ENCODE peak calls at places on chromosome 3, in four cellular contexts. Q is nephron progenitor cell, W is fibroblast of lung, I is astrocyte of the cerebellum. X is an unnamed sample.

GRCh38 chr3:188707396-188708288 is 464.1 kb upstream of the TPRG1 start:
- DNase-seq in I (no peak), W (peak; percentile 41), Q (no peak), X (no peak)

GRCh38 chr3:14600856-14601610 is 50.5 kb upstream of the CCDC174 start:
- DNase-seq in W (no peak), Q (no peak), I (no peak), X (no peak)

GRCh38 chr3:52452570-52453221 is 1.1 kb downstream of the TNNC1 start:
- DNase-seq in W (no peak), Q (no peak), I (no peak), X (no peak)

GRCh38 chr3:138944842-138945645 is 1.9 kb downstream of the FOXL2 start:
- DNase-seq in I (no peak), Q (peak; percentile 64), W (peak; percentile 8), X (no peak)

GRCh38 chr3:18103591-18103990 is 321.5 kb downstream of the SATB1 start:
- DNase-seq in Q (no peak), W (no peak), I (no peak), X (no peak)

GRCh38 chr3:177973241-177973840 is 562.9 kb upstream of the KCNMB2 start:
- DNase-seq in I (no peak), W (peak; percentile 70), Q (no peak), X (no peak)

GRCh38 chr3:159238646-159239045 is 436.8 kb downstream of the MFSD1 start:
- DNase-seq in W (peak; percentile 32), I (no peak), Q (no peak), X (no peak)

GRCh38 chr3:105809204-105809893 is 59.5 kb downstream of the CBLB start:
- DNase-seq in Q (no peak), W (no peak), I (no peak), X (no peak)

GRCh38 chr3:194218646-194219453 is 82.9 kb downstream of the HES1 start:
- DNase-seq in Q (no peak), I (no peak), W (no peak), X (no peak)

GRCh38 chr3:182149594-182149993 is 437.9 kb downstream of the SOX2 start:
- DNase-seq in Q (no peak), I (no peak), W (peak; percentile 3), X (no peak)

GRCh38 chr3:43638594-43639447 is 17.0 kb upstream of the ANO10 start:
- DNase-seq in W (peak; percentile 62), Q (no peak), I (no peak), X (no peak)

GRCh38 chr3:150333482-150333881 is 74.6 kb upstream of the TSC22D2 start:
- DNase-seq in Q (no peak), I (no peak), W (no peak), X (no peak)

GRCh38 chr3:84692261-84692660 is 266.5 kb upstream of the CADM2 start:
- DNase-seq in Q (no peak), I (no peak), W (no peak), X (no peak)

GRCh38 chr3:6510713-6511112 is 350.2 kb upstream of the GRM7 start:
- DNase-seq in Q (no peak), W (no peak), I (no peak), X (no peak)

GRCh38 chr3:120203016-120203415 is 82.0 kb downstream of the GPR156 start:
- DNase-seq in W (peak; percentile 61), Q (no peak), I (peak; percentile 32), X (peak; percentile 84)

GRCh38 chr3:46566040-46566631 is at the start of gene LRRC2:
- DNase-seq in Q (peak; percentile 46), I (peak; percentile 8), W (peak; percentile 63), X (peak; percentile 27)

DNA sequence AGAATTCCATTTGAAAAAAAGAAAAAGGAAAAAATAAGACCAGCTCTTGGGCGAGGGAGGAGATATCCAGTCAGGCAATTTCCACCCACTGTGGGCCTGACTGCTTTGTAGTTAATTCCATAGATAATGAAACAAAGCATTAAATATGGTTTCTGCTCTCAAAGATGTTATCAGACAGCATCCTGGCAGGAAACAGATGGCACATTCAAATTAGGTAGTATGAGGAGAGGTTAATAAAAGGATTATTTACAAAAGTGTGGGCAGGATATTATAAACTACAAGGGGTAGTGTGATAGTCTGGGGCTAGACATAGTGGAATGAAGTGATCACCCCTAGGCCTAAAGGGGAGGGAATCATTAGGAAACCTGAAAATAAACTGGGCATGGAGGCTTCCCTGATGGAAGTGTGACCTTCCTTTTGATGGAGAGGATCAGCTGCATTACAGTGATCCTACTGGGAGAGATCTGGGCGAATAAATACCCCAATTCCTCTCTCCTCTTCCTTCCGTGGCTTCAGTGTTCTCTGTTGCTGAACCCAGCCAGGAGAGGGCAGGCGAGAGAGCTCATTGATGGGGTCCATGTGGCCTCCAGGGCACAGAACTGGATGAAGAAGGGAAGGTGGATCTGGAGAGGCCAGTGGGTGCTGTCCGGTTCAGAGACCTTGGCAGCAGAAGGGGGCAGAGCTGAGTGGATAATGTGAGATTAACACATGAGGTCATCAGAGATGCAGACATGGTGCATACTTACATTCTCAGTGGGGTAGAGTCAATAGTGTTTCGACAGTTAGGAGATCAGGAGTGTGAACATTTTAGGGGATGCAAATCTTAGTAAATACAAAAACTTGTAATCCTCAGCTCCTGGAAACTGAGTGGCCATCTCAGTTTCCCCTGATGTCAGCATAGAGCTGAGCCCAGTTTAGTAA is 193.5 kb downstream of the CLSTN2 start:
- DNase-seq in W (no peak), I (no peak), Q (peak; percentile 46), X (no peak)
- TF ChIP-seq CTCF in W (peak; percentile 28), I (peak; percentile 50), Q (peak; percentile 44), X (peak; percentile 72)

DNA sequence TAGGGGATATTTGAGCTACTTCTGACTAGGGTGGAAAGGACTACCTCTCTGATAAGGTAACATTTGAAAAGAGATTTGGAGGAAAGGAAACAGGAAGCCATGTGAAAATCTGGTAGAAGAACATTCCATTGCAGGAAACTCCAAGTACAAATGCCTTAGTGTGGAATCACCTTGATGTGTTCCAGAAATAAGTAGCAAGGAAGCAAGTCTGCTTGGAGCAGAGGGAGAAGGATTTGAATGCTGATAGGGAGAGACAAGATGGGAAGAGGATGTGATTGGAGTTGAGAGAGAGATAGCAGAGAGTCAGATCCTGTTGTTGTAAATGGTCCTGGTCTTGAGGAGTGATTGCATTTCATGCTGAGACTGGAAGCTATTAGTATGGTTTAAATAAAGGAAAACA is 335.1 kb upstream of the DCBLD2 start:
- DNase-seq in W (peak; percentile 38), Q (no peak), I (no peak), X (no peak)
- TF ChIP-seq CTCF in W (no peak), Q (no peak), I (no peak), X (no peak)

DNA sequence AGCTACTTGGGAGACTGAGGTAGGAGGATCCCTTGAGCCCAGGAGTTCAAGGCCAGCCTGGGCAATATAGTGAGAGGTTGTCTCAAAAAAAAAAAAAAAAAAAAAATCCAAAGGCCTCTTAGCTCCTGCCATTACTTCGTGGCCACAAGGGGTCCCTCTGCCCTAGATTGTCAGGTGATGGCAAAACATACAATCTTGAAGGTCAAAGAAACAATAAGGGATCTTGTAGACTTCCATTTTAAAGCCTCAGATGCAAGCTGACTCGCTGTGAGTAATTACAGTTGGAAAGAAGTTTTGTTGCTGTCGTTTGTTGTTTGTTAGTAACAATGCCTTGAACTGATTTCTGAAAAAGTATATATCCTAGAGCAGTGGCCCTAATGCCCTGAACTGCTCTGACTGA is 55.9 kb upstream of the PLCL2 start:
- DNase-seq in Q (peak; percentile 25), I (no peak), W (peak; percentile 35), X (peak; percentile 34)
- TF ChIP-seq CTCF in Q (peak; percentile 37), I (peak; percentile 29), W (peak; percentile 40), X (peak; percentile 52)

DNA sequence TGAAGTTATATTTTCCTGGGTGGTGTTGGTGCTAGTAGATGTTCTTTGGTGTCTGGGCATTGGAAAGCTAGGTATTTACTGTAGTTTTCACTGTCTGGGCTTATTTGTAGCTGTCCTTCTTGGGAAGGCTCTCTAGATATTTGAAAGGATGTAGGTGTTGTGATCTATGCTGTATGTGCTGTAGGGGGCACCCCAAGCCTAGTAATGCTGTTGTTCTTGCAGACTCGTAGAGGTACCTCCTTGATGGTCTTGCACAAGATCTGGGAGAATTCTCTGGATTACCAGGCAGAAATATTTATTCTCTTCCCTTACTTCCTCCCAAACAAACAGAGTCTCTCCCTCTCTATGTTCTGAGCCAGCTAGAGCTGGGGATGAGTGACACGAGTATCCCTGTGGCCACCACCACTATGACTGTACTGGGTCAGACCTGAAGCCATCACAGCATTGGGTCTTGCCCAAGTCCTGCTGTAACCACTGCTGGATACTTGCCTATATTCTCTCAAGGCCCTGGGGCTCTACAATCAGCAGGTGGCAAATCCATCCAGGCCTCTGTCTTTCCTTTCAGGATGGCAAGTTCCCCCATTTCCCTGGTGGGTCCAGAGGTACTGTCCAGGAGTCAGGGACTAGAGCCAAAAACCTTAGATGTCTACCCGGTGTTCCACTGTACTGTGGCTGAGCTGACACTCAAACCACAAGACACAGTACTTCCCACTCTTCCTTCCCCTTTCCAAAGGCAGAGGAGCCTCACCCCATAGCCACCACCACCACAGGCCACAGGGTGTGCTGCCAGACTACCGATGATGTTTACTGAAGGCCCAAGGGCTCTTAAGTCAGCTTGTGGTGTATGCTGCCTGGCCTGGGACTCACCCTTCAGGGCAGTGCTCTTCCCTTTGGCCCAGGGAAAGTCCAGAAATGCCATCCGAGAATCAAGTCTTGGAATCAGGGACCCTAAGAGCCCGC is 195.2 kb upstream of the DPPA4 start:
- DNase-seq in Q (peak; percentile 49), W (peak; percentile 81), I (peak; percentile 79), X (peak; percentile 11)
- TF ChIP-seq CTCF in Q (peak; percentile 52), W (no peak), I (peak; percentile 53), X (peak; percentile 26)

GRCh38 chr3:63193647-63194046 is 84.5 kb upstream of the SYNPR start:
- DNase-seq in I (peak; percentile 20), W (peak; percentile 27), Q (no peak), X (peak; percentile 11)
- TF ChIP-seq CTCF in I (peak; percentile 38), W (peak; percentile 31), Q (peak; percentile 41), X (peak; percentile 50)

GRCh38 chr3:11643212-11644087 is at the start of gene VGLL4:
- DNase-seq in I (peak; percentile 90), W (peak; percentile 97), Q (peak; percentile 84), X (peak; percentile 61)
- TF ChIP-seq CTCF in I (peak; percentile 10), W (no peak), Q (no peak), X (peak; percentile 17)

GRCh38 chr3:11826628-11827265 is 19.9 kb downstream of the TAMM41 start:
- DNase-seq in I (no peak), Q (no peak), W (peak; percentile 65), X (no peak)
- TF ChIP-seq CTCF in I (no peak), Q (no peak), W (no peak), X (no peak)

DNA sequence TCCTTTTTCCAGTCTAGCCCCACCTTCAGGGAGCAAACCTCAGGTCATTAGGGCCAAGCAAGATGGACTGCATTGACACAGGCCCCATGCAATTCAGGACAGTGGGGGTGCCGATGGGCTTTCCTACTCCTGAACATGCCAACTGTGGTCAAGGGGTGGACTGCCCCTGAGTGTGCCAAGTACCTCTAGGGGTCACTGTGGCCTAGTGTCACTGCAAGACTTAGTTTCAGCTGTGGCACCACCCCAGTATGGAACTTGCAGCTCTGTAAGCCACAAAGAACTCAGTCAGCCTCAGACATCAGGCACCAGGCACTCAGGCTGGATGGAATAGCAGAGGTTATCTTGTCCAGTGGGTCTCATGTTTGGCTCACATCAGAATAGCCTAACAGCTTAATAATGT is 32.3 kb downstream of the EXOG start:
- DNase-seq in I (no peak), Q (no peak), W (no peak), X (no peak)
- TF ChIP-seq CTCF in I (no peak), Q (no peak), W (no peak), X (no peak)

X was measured in AG09309.